ENCODE peak calls at places on chromosomes 12 and 14, in seven cellular contexts. V is fibroblast of pulmonary artery; I is activated CD8-positive, alpha-beta memory T cell treated with anti-CD3 and anti-CD28 coated beads, Interleukin-2, amount 10 ng/mL, durations not matched to agents 7 days and 5 days; X is upper lobe of left lung; A is fibroblast of mammary gland; T is stimulated activated CD8-positive, alpha-beta memory T cell treated with anti-CD3 and anti-CD28 coated beads, Interleukin-7, amount 100 ng/mL, for 1 hour; H is thyroid gland. M is an unnamed sample.

GRCh38 chr14:53581497-53581896 is 375.1 kb downstream of the BMP4 start:
- DNase-seq in V (no peak), I (no peak), X (no peak), A (no peak), T (no peak), H (no peak), M (no peak)

GRCh38 chr12:114026805-114027204 is 60.7 kb upstream of the RBM19 start:
- DNase-seq in V (no peak), I (no peak), X (no peak), A (no peak), T (no peak), H (no peak), M (no peak)

GRCh38 chr14:51613436-51613835 is 38.3 kb upstream of the FRMD6 start:
- DNase-seq in V (no peak), I (no peak), X (no peak), A (no peak), T (no peak), H (no peak), M (no peak)

GRCh38 chr14:31084385-31084784 is 58.2 kb upstream of the STRN3 start:
- DNase-seq in V (no peak), I (no peak), X (no peak), A (no peak), T (no peak), H (peak; percentile 89), M (no peak)

GRCh38 chr12:132026061-132026795 is 76.5 kb downstream of the EP400 start:
- DNase-seq in V (no peak), I (no peak), X (no peak), A (no peak), T (no peak), H (no peak), M (no peak)

GRCh38 chr12:89663577-89664357 is 44.9 kb downstream of the ATP2B1 start:
- DNase-seq in V (peak; percentile 13), I (no peak), X (no peak), A (peak; percentile 63), T (no peak), H (no peak), M (peak; percentile 22)

GRCh38 chr12:72296389-72296788 is 24.2 kb downstream of the TRHDE start:
- DNase-seq in V (no peak), I (no peak), X (no peak), A (peak; percentile 65), T (no peak), H (no peak), M (peak; percentile 45)

GRCh38 chr14:75861161-75861621 is 120.6 kb downstream of the TGFB3 start:
- DNase-seq in V (peak; percentile 92), I (no peak), X (peak; percentile 30), A (peak; percentile 96), T (no peak), H (no peak), M (peak; percentile 72)

GRCh38 chr12:51082561-51083139 is 746 bp downstream of the CSRNP2 start:
- DNase-seq in V (peak; percentile 42), I (peak; percentile 51), X (peak; percentile 26), A (peak; percentile 51), T (no peak), H (peak; percentile 10), M (peak; percentile 79)

GRCh38 chr14:74951443-74952194 is 3.8 kb downstream of the PGF start:
- DNase-seq in V (no peak), I (no peak), X (no peak), A (no peak), T (no peak), H (peak; percentile 49), M (no peak)

GRCh38 chr12:29220632-29221336 is 71.7 kb downstream of the FAR2 start:
- DNase-seq in V (no peak), I (no peak), X (no peak), A (no peak), T (no peak), H (no peak), M (no peak)

GRCh38 chr12:6551063-6551461 is 4.8 kb downstream of the IFFO1 start:
- DNase-seq in V (no peak), I (no peak), X (peak; percentile 74), A (no peak), T (no peak), H (no peak), M (no peak)

GRCh38 chr12:106054016-106054415 is 84.7 kb downstream of the NUAK1 start:
- DNase-seq in V (no peak), I (no peak), X (no peak), A (no peak), T (no peak), H (no peak), M (no peak)

M was measured in mesenchymal stem cell.